ENCODE peak calls at places on chromosomes 5 and 9, in four cellular contexts. One of them, this sample, is unnamed.
A peak's percentile ranks its signal among the peaks of the same experiment; 100 is the strongest.

GRCh38 chr9:90423661-90424193 is 218.9 kb downstream of the DIRAS2 start:
- DNase-seq in K562: no peak
- DNase-seq in HepG2: no peak
- DNase-seq in GM12878: no peak
- DNase-seq in this sample: no peak

GRCh38 chr9:100856238-100856637 is 172.3 kb upstream of the PLPPR1 start:
- DNase-seq in K562: no peak
- DNase-seq in HepG2: no peak
- DNase-seq in GM12878: no peak
- DNase-seq in this sample: no peak

GRCh38 chr5:119336846-119337564 is 18.8 kb upstream of the TNFAIP8 start:
- DNase-seq in K562: no peak
- DNase-seq in HepG2: no peak
- DNase-seq in GM12878: no peak
- DNase-seq in this sample: no peak

GRCh38 chr5:10567781-10568321 is 4.0 kb downstream of the ANKRD33B start:
- DNase-seq in HepG2: no peak
- DNase-seq in K562: no peak
- DNase-seq in GM12878: no peak
- DNase-seq in this sample: no peak

GRCh38 chr9:114156311-114156657 is 947 bp downstream of the COL27A1 start:
- DNase-seq in HepG2: no peak
- DNase-seq in GM12878: no peak
- DNase-seq in K562: no peak
- DNase-seq in this sample: no peak

GRCh38 chr9:137319434-137319975 is 17.4 kb upstream of the NRARP start:
- DNase-seq in GM12878: no peak
- DNase-seq in K562: no peak
- DNase-seq in HepG2: no peak
- DNase-seq in this sample: no peak

GRCh38 chr5:137822158-137822764 is 45.4 kb upstream of the MYOT start:
- DNase-seq in K562: peak; percentile 17
- DNase-seq in HepG2: peak; percentile 53
- DNase-seq in GM12878: no peak
- DNase-seq in this sample: peak; percentile 65

GRCh38 chr5:57825026-57825683 is 342.5 kb upstream of the ACTBL2 start:
- DNase-seq in HepG2: no peak
- DNase-seq in GM12878: no peak
- DNase-seq in K562: no peak
- DNase-seq in this sample: peak; percentile 7

GRCh38 chr5:83711982-83712601 is 8.6 kb downstream of the HAPLN1 start:
- DNase-seq in GM12878: no peak
- DNase-seq in HepG2: peak; percentile 56
- DNase-seq in K562: peak; percentile 50
- DNase-seq in this sample: peak; percentile 30

GRCh38 chr5:104628906-104629305 is 1066.3 kb upstream of the NUDT12 start:
- DNase-seq in K562: no peak
- DNase-seq in GM12878: no peak
- DNase-seq in HepG2: no peak
- DNase-seq in this sample: no peak

GRCh38 chr5:139272471-139273321 is 20.8 kb upstream of the MATR3 start:
- DNase-seq in GM12878: no peak
- DNase-seq in HepG2: peak; percentile 73
- DNase-seq in K562: no peak
- DNase-seq in this sample: no peak

GRCh38 chr9:69485466-69485865 is 160.5 kb downstream of the ENTREP1 start:
- DNase-seq in HepG2: no peak
- DNase-seq in GM12878: no peak
- DNase-seq in K562: no peak
- DNase-seq in this sample: no peak

GRCh38 chr5:103211858-103212500 is 46.6 kb upstream of the MACIR start:
- DNase-seq in HepG2: no peak
- DNase-seq in K562: no peak
- DNase-seq in GM12878: no peak
- DNase-seq in this sample: no peak

GRCh38 chr9:88559661-88560060 is 24.7 kb downstream of the NXNL2 start:
- DNase-seq in HepG2: no peak
- DNase-seq in GM12878: no peak
- DNase-seq in K562: no peak
- DNase-seq in this sample: no peak

GRCh38 chr5:127011961-127012644 is 18.3 kb downstream of the MARCHF3 start:
- DNase-seq in K562: no peak
- DNase-seq in HepG2: no peak
- DNase-seq in GM12878: peak; percentile 66
- DNase-seq in this sample: no peak
- TF ChIP-seq FOXM1 in K562: no peak
- TF ChIP-seq FOXM1 in HepG2: no peak
- TF ChIP-seq FOXM1 in GM12878: peak; percentile 68
- TF ChIP-seq FOXM1 in this sample: no peak

GRCh38 chr5:1150866-1151265 is 39.0 kb upstream of the SLC12A7 start:
- DNase-seq in HepG2: no peak
- DNase-seq in K562: no peak
- DNase-seq in GM12878: no peak
- DNase-seq in this sample: no peak

GRCh38 chr5:1151316-1151715 is 39.5 kb upstream of the SLC12A7 start:
- DNase-seq in K562: no peak
- DNase-seq in HepG2: no peak
- DNase-seq in GM12878: no peak
- DNase-seq in this sample: no peak

GRCh38 chr5:1152771-1153282 is 41.0 kb upstream of the SLC12A7 start:
- DNase-seq in HepG2: no peak
- DNase-seq in K562: no peak
- DNase-seq in GM12878: no peak
- DNase-seq in this sample: no peak

GRCh38 chr5:1153428-1153827 is 41.6 kb upstream of the SLC12A7 start:
- DNase-seq in GM12878: no peak
- DNase-seq in HepG2: no peak
- DNase-seq in K562: no peak
- DNase-seq in this sample: no peak

GRCh38 chr5:1152156-1152555 is 40.3 kb upstream of the SLC12A7 start:
- DNase-seq in GM12878: no peak
- DNase-seq in HepG2: no peak
- DNase-seq in K562: no peak
- DNase-seq in this sample: no peak
- TF ChIP-seq BHLHE40 in GM12878: no peak
- TF ChIP-seq BHLHE40 in HepG2: no peak
- TF ChIP-seq BHLHE40 in K562: no peak
- TF ChIP-seq BHLHE40 in this sample: no peak

DNA sequence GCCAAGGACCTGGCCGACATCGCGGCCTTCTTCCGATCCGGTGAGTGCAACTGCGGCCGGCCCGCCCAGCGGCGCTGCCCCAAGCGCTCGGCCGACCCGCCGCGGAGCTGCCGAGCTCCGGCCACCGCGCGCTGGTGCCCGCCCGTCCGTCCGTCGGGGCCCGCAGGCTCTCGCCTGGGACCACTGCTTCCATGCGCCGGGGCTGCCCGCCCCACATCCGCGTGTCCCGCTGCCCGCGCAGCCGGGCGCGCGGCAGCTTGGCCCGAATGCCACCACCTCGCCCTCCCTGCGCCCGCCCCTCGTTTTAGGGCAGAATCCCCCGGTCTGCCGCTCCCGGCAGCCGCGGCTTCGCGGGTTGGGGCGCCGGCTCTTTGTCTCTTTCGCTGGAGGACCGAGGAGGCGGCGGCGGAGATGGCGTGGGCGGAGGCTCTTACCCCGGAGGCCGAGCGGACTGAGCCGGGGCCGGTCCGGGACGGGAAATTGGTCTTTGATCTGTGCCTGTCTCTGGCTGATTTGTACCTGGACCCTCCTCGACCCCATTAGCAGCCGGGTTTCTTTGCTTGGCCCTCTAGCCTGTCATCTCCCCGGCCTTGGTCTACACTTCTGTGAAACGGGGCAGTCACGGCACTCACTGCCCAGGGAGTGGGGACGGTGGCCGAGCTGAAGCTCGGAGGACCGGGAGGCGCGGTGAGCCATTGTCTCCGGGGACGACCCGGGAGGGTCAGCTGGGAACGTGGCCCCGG is 872 bp downstream of the TRIO start:
- DNase-seq in HepG2: no peak
- DNase-seq in K562: peak; percentile 24
- DNase-seq in GM12878: no peak
- DNase-seq in this sample: no peak
- TF ChIP-seq TARDBP in HepG2: no peak
- TF ChIP-seq TARDBP in K562: no peak
- TF ChIP-seq TARDBP in GM12878: no peak
- TF ChIP-seq TARDBP in this sample: no peak

DNA sequence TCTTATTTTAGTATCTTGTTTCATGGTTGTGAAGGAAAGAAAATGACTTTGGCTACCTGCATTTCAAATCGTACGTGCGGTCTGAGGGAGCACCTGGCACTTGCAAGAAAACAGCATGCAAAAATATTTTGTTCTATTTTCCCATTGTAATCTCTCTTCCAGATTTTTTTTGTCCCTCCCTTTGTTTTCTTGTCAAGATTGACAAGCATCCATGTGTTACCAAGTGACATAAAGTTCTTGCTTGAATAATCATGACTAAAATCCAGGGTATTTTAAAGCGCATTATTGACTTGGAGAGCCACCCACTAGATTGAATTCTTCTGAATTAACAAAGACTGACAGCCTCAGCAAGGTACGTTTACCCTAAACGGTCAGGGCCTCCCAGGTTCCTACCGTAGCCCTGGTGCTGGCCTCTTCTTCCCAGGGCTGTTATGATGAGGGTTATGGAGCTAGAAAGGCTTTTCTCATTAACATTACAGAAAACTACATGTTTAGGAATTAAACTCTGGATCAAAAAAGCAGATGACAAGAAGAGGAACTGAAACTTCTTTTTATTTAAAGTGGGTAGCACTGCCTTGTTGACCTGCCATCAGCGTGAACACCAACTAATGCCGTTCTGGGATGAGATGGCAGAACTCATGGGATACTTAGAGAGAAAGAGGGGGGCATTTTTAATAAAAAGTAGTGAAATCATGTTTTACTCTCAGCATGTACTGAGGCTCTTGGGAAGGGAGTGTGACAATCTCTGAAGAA is 297.1 kb downstream of the EFNA5 start:
- DNase-seq in K562: no peak
- DNase-seq in GM12878: no peak
- DNase-seq in HepG2: no peak
- DNase-seq in this sample: no peak
- TF ChIP-seq FOXM1 in K562: no peak
- TF ChIP-seq FOXM1 in GM12878: no peak
- TF ChIP-seq FOXM1 in HepG2: no peak
- TF ChIP-seq FOXM1 in this sample: no peak

GRCh38 chr9:120609636-120610035 is 29.7 kb upstream of the CDK5RAP2 start:
- DNase-seq in HepG2: no peak
- DNase-seq in K562: no peak
- DNase-seq in GM12878: no peak
- DNase-seq in this sample: no peak
- TF ChIP-seq BHLHE40 in HepG2: no peak
- TF ChIP-seq BHLHE40 in K562: no peak
- TF ChIP-seq BHLHE40 in GM12878: no peak
- TF ChIP-seq BHLHE40 in this sample: no peak

DNA sequence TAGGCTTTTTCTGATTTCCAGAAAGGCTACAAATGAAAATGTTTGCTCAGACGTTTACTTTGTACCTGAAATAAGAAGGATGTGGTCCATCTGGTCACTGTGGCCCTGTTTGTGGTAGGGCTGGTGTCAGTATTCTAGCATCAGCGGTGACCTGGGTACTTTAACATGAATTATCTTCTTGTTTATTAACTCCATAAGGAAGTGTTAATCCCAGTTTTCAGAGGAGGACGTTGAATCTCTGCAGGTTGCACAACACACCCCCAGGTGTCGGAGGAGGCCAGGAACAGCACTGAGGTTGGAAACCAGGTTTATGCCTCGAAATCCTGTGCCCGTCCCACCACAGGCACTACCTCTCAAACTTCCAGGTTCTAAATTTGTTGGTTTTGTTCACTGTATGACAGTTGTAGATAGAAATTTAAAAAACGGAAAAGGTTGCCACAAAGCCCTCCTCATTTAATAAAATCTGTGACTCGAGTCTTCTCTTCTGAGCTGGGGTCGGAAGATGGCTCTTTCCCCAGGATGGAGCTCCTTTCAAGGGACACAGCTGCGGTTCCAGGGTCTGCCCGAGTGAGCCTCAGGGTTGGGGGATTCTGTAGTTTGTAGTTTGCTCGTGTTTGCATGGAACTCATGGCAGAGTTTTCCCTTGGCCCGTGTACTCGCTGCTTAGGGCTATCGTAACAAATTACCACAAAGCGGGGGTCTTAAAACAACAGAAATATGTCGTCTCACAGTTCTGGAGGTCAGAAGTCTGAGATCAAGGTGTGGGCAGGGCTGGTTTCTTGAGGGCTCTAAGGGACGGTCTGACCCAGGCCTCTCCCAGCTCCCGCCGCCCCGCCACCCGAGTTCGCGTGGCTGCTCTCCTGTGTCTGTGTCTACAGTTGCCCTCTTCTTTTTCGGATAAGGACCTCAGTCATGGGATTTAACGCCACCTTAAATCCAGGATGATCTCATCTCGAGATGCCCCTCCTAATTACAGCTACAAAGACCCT is 13.7 kb upstream of the LPCAT1 start:
- DNase-seq in HepG2: no peak
- DNase-seq in GM12878: no peak
- DNase-seq in K562: no peak
- DNase-seq in this sample: no peak
- TF ChIP-seq TARDBP in HepG2: no peak
- TF ChIP-seq TARDBP in GM12878: no peak
- TF ChIP-seq TARDBP in K562: no peak
- TF ChIP-seq TARDBP in this sample: no peak

DNA sequence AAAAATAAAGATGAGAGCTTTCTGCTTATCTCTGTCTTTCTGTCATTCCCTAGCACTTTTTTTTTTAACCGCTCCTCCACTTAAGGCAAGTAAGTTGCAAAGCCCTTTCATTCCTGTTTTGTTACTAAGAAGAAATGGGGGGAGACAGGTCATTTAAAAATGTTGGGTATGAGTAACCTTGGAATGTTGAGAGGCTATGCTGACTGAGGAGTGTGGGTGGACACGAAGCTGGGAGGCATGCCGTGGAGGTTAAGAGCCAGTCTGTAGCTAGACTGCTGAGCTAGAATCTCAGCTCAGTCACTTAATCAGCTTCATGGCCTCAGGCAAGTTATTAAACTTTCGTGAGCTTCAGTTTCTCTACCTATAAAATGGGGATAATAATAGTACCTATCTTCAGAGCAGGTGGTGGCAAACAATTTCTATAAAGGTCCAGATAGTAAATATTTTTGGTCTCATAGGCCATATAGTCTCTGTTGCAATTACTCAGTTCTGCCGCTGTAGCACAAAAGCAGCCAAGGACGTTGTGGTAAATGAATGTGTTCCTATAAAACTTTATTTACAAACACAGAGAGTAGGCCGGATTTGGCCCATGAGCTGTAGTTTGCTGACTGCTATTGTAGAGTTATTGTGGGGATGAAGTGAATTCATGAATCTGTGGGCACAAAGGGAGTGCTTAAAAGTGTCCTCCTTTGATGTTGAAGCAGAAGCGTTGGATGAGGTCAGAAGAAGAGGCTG is 220.0 kb downstream of the GABBR2 start:
- DNase-seq in GM12878: no peak
- DNase-seq in HepG2: no peak
- DNase-seq in K562: no peak
- DNase-seq in this sample: no peak
- TF ChIP-seq FOXM1 in GM12878: no peak
- TF ChIP-seq FOXM1 in HepG2: no peak
- TF ChIP-seq FOXM1 in K562: no peak
- TF ChIP-seq FOXM1 in this sample: no peak

GRCh38 chr5:23405316-23406068 is 101.9 kb upstream of the PRDM9 start:
- DNase-seq in GM12878: no peak
- DNase-seq in K562: no peak
- DNase-seq in HepG2: no peak
- DNase-seq in this sample: no peak

GRCh38 chr5:23400951-23401350 is 106.5 kb upstream of the PRDM9 start:
- DNase-seq in GM12878: no peak
- DNase-seq in HepG2: no peak
- DNase-seq in K562: no peak
- DNase-seq in this sample: no peak
- TF ChIP-seq BHLHE40 in GM12878: no peak
- TF ChIP-seq BHLHE40 in HepG2: no peak
- TF ChIP-seq BHLHE40 in K562: no peak
- TF ChIP-seq BHLHE40 in this sample: no peak

This sample was measured in HEK293T.